ENCODE peak calls at places on chromosomes 3 and 15, in nine cellular contexts. One of them, this sample, is unnamed.

GRCh38 chr3:45082139-45082538 is 56.0 kb downstream of the CLEC3B start:
- DNase-seq in T-cell: no peak
- DNase-seq in IMR-90: peak
- DNase-seq in HTR-8/SVneo: no peak
- DNase-seq in NCI-H187 treated with DMSO at 0.1 percent for 48 hours: no peak
- DNase-seq in astrocyte of the spinal cord: peak
- DNase-seq in HFFc6: peak
- DNase-seq in activated CD4-positive, alpha-beta T cell treated with anti-CD3 and anti-CD28 coated beads for 36 hours: no peak
- DNase-seq in stimulated activated CD8-positive, alpha-beta memory T cell treated with anti-CD3 and anti-CD28 coated beads, Interleukin-15, amount 100 ng/mL, for 24 hours: no peak
- DNase-seq in this sample: no peak

GRCh38 chr3:165805834-165806561 is 31.2 kb downstream of the BCHE start:
- DNase-seq in T-cell: no peak
- DNase-seq in IMR-90: no peak
- DNase-seq in HTR-8/SVneo: no peak
- DNase-seq in NCI-H187 treated with DMSO at 0.1 percent for 48 hours: no peak
- DNase-seq in astrocyte of the spinal cord: no peak
- DNase-seq in HFFc6: no peak
- DNase-seq in activated CD4-positive, alpha-beta T cell treated with anti-CD3 and anti-CD28 coated beads for 36 hours: no peak
- DNase-seq in stimulated activated CD8-positive, alpha-beta memory T cell treated with anti-CD3 and anti-CD28 coated beads, Interleukin-15, amount 100 ng/mL, for 24 hours: no peak
- DNase-seq in this sample: no peak

GRCh38 chr3:57952208-57952631 is 56.0 kb upstream of the FLNB start:
- DNase-seq in T-cell: no peak
- DNase-seq in IMR-90: peak
- DNase-seq in HTR-8/SVneo: peak
- DNase-seq in NCI-H187 treated with DMSO at 0.1 percent for 48 hours: no peak
- DNase-seq in astrocyte of the spinal cord: peak
- DNase-seq in HFFc6: peak
- DNase-seq in activated CD4-positive, alpha-beta T cell treated with anti-CD3 and anti-CD28 coated beads for 36 hours: no peak
- DNase-seq in stimulated activated CD8-positive, alpha-beta memory T cell treated with anti-CD3 and anti-CD28 coated beads, Interleukin-15, amount 100 ng/mL, for 24 hours: no peak
- DNase-seq in this sample: no peak

GRCh38 chr3:31462050-31462569 is 70.6 kb upstream of the STT3B start:
- DNase-seq in T-cell: peak
- DNase-seq in IMR-90: no peak
- DNase-seq in HTR-8/SVneo: no peak
- DNase-seq in NCI-H187 treated with DMSO at 0.1 percent for 48 hours: no peak
- DNase-seq in astrocyte of the spinal cord: no peak
- DNase-seq in HFFc6: no peak
- DNase-seq in activated CD4-positive, alpha-beta T cell treated with anti-CD3 and anti-CD28 coated beads for 36 hours: peak
- DNase-seq in stimulated activated CD8-positive, alpha-beta memory T cell treated with anti-CD3 and anti-CD28 coated beads, Interleukin-15, amount 100 ng/mL, for 24 hours: no peak
- DNase-seq in this sample: peak

GRCh38 chr15:65377976-65378366 is at the start of gene IGDCC3:
- DNase-seq in T-cell: no peak
- DNase-seq in IMR-90: no peak
- DNase-seq in HTR-8/SVneo: peak
- DNase-seq in NCI-H187 treated with DMSO at 0.1 percent for 48 hours: no peak
- DNase-seq in astrocyte of the spinal cord: no peak
- DNase-seq in HFFc6: no peak
- DNase-seq in activated CD4-positive, alpha-beta T cell treated with anti-CD3 and anti-CD28 coated beads for 36 hours: no peak
- DNase-seq in stimulated activated CD8-positive, alpha-beta memory T cell treated with anti-CD3 and anti-CD28 coated beads, Interleukin-15, amount 100 ng/mL, for 24 hours: no peak
- DNase-seq in this sample: no peak

GRCh38 chr3:126983653-126984390 is 907 bp downstream of the PLXNA1 start:
- DNase-seq in T-cell: peak
- DNase-seq in IMR-90: no peak
- DNase-seq in HTR-8/SVneo: peak
- DNase-seq in NCI-H187 treated with DMSO at 0.1 percent for 48 hours: no peak
- DNase-seq in astrocyte of the spinal cord: peak
- DNase-seq in HFFc6: no peak
- DNase-seq in activated CD4-positive, alpha-beta T cell treated with anti-CD3 and anti-CD28 coated beads for 36 hours: peak
- DNase-seq in stimulated activated CD8-positive, alpha-beta memory T cell treated with anti-CD3 and anti-CD28 coated beads, Interleukin-15, amount 100 ng/mL, for 24 hours: no peak
- DNase-seq in this sample: peak

GRCh38 chr3:32781211-32781968 is 36.4 kb upstream of the TRIM71 start:
- DNase-seq in T-cell: peak
- DNase-seq in IMR-90: peak
- DNase-seq in HTR-8/SVneo: peak
- DNase-seq in NCI-H187 treated with DMSO at 0.1 percent for 48 hours: no peak
- DNase-seq in astrocyte of the spinal cord: peak
- DNase-seq in HFFc6: peak
- DNase-seq in activated CD4-positive, alpha-beta T cell treated with anti-CD3 and anti-CD28 coated beads for 36 hours: peak
- DNase-seq in stimulated activated CD8-positive, alpha-beta memory T cell treated with anti-CD3 and anti-CD28 coated beads, Interleukin-15, amount 100 ng/mL, for 24 hours: peak
- DNase-seq in this sample: peak

GRCh38 chr3:194621947-194622346 is 11.3 kb downstream of the TMEM44 start:
- DNase-seq in T-cell: no peak
- DNase-seq in IMR-90: no peak
- DNase-seq in HTR-8/SVneo: no peak
- DNase-seq in NCI-H187 treated with DMSO at 0.1 percent for 48 hours: no peak
- DNase-seq in astrocyte of the spinal cord: no peak
- DNase-seq in HFFc6: no peak
- DNase-seq in activated CD4-positive, alpha-beta T cell treated with anti-CD3 and anti-CD28 coated beads for 36 hours: no peak
- DNase-seq in stimulated activated CD8-positive, alpha-beta memory T cell treated with anti-CD3 and anti-CD28 coated beads, Interleukin-15, amount 100 ng/mL, for 24 hours: no peak
- DNase-seq in this sample: no peak

GRCh38 chr3:147514366-147514765 is 105.2 kb downstream of the ZIC1 start:
- DNase-seq in T-cell: no peak
- DNase-seq in IMR-90: no peak
- DNase-seq in HTR-8/SVneo: no peak
- DNase-seq in NCI-H187 treated with DMSO at 0.1 percent for 48 hours: no peak
- DNase-seq in astrocyte of the spinal cord: no peak
- DNase-seq in HFFc6: no peak
- DNase-seq in activated CD4-positive, alpha-beta T cell treated with anti-CD3 and anti-CD28 coated beads for 36 hours: no peak
- DNase-seq in stimulated activated CD8-positive, alpha-beta memory T cell treated with anti-CD3 and anti-CD28 coated beads, Interleukin-15, amount 100 ng/mL, for 24 hours: no peak
- DNase-seq in this sample: no peak

GRCh38 chr15:41965441-41966413 is 6.6 kb downstream of the EHD4 start:
- DNase-seq in T-cell: no peak
- DNase-seq in IMR-90: peak
- DNase-seq in HTR-8/SVneo: no peak
- DNase-seq in NCI-H187 treated with DMSO at 0.1 percent for 48 hours: no peak
- DNase-seq in astrocyte of the spinal cord: no peak
- DNase-seq in HFFc6: no peak
- DNase-seq in activated CD4-positive, alpha-beta T cell treated with anti-CD3 and anti-CD28 coated beads for 36 hours: peak
- DNase-seq in stimulated activated CD8-positive, alpha-beta memory T cell treated with anti-CD3 and anti-CD28 coated beads, Interleukin-15, amount 100 ng/mL, for 24 hours: no peak
- DNase-seq in this sample: no peak

GRCh38 chr3:57152150-57152549 is 13.0 kb downstream of the IL17RD start:
- DNase-seq in T-cell: no peak
- DNase-seq in IMR-90: no peak
- DNase-seq in HTR-8/SVneo: no peak
- DNase-seq in NCI-H187 treated with DMSO at 0.1 percent for 48 hours: no peak
- DNase-seq in astrocyte of the spinal cord: peak
- DNase-seq in HFFc6: no peak
- DNase-seq in activated CD4-positive, alpha-beta T cell treated with anti-CD3 and anti-CD28 coated beads for 36 hours: no peak
- DNase-seq in stimulated activated CD8-positive, alpha-beta memory T cell treated with anti-CD3 and anti-CD28 coated beads, Interleukin-15, amount 100 ng/mL, for 24 hours: no peak
- DNase-seq in this sample: no peak

GRCh38 chr15:75107905-75108838 is 84.8 kb downstream of the PPCDC start:
- DNase-seq in T-cell: peak
- DNase-seq in IMR-90: peak
- DNase-seq in HTR-8/SVneo: peak
- DNase-seq in NCI-H187 treated with DMSO at 0.1 percent for 48 hours: no peak
- DNase-seq in astrocyte of the spinal cord: peak
- DNase-seq in HFFc6: peak
- DNase-seq in activated CD4-positive, alpha-beta T cell treated with anti-CD3 and anti-CD28 coated beads for 36 hours: peak
- DNase-seq in stimulated activated CD8-positive, alpha-beta memory T cell treated with anti-CD3 and anti-CD28 coated beads, Interleukin-15, amount 100 ng/mL, for 24 hours: peak
- DNase-seq in this sample: peak

GRCh38 chr3:177681156-177681555 is 483.9 kb upstream of the TBL1XR1 start:
- DNase-seq in T-cell: no peak
- DNase-seq in IMR-90: no peak
- DNase-seq in HTR-8/SVneo: no peak
- DNase-seq in NCI-H187 treated with DMSO at 0.1 percent for 48 hours: no peak
- DNase-seq in astrocyte of the spinal cord: no peak
- DNase-seq in HFFc6: no peak
- DNase-seq in activated CD4-positive, alpha-beta T cell treated with anti-CD3 and anti-CD28 coated beads for 36 hours: no peak
- DNase-seq in stimulated activated CD8-positive, alpha-beta memory T cell treated with anti-CD3 and anti-CD28 coated beads, Interleukin-15, amount 100 ng/mL, for 24 hours: no peak
- DNase-seq in this sample: no peak

GRCh38 chr15:40826123-40827075 is 2.1 kb downstream of the PPP1R14D start:
- DNase-seq in T-cell: no peak
- DNase-seq in IMR-90: no peak
- DNase-seq in HTR-8/SVneo: no peak
- DNase-seq in NCI-H187 treated with DMSO at 0.1 percent for 48 hours: no peak
- DNase-seq in astrocyte of the spinal cord: peak
- DNase-seq in HFFc6: no peak
- DNase-seq in activated CD4-positive, alpha-beta T cell treated with anti-CD3 and anti-CD28 coated beads for 36 hours: no peak
- DNase-seq in stimulated activated CD8-positive, alpha-beta memory T cell treated with anti-CD3 and anti-CD28 coated beads, Interleukin-15, amount 100 ng/mL, for 24 hours: no peak
- DNase-seq in this sample: no peak

GRCh38 chr3:166685246-166685645 is 694.9 kb downstream of the ZBBX start:
- DNase-seq in T-cell: no peak
- DNase-seq in IMR-90: no peak
- DNase-seq in HTR-8/SVneo: no peak
- DNase-seq in NCI-H187 treated with DMSO at 0.1 percent for 48 hours: no peak
- DNase-seq in astrocyte of the spinal cord: no peak
- DNase-seq in HFFc6: no peak
- DNase-seq in activated CD4-positive, alpha-beta T cell treated with anti-CD3 and anti-CD28 coated beads for 36 hours: no peak
- DNase-seq in stimulated activated CD8-positive, alpha-beta memory T cell treated with anti-CD3 and anti-CD28 coated beads, Interleukin-15, amount 100 ng/mL, for 24 hours: no peak
- DNase-seq in this sample: no peak

GRCh38 chr3:71997066-71997653 is 212.2 kb upstream of the PROK2 start:
- DNase-seq in T-cell: no peak
- DNase-seq in IMR-90: peak
- DNase-seq in HTR-8/SVneo: no peak
- DNase-seq in NCI-H187 treated with DMSO at 0.1 percent for 48 hours: no peak
- DNase-seq in astrocyte of the spinal cord: no peak
- DNase-seq in HFFc6: no peak
- DNase-seq in activated CD4-positive, alpha-beta T cell treated with anti-CD3 and anti-CD28 coated beads for 36 hours: no peak
- DNase-seq in stimulated activated CD8-positive, alpha-beta memory T cell treated with anti-CD3 and anti-CD28 coated beads, Interleukin-15, amount 100 ng/mL, for 24 hours: no peak
- DNase-seq in this sample: no peak

GRCh38 chr15:60363024-60363674 is 34.6 kb downstream of the ANXA2 start:
- DNase-seq in T-cell: no peak
- DNase-seq in IMR-90: no peak
- DNase-seq in HTR-8/SVneo: no peak
- DNase-seq in NCI-H187 treated with DMSO at 0.1 percent for 48 hours: no peak
- DNase-seq in astrocyte of the spinal cord: peak
- DNase-seq in HFFc6: no peak
- DNase-seq in activated CD4-positive, alpha-beta T cell treated with anti-CD3 and anti-CD28 coated beads for 36 hours: no peak
- DNase-seq in stimulated activated CD8-positive, alpha-beta memory T cell treated with anti-CD3 and anti-CD28 coated beads, Interleukin-15, amount 100 ng/mL, for 24 hours: no peak
- DNase-seq in this sample: no peak

GRCh38 chr3:197465996-197466549 is 89.7 kb downstream of the BDH1 start:
- DNase-seq in T-cell: no peak
- DNase-seq in IMR-90: peak
- DNase-seq in HTR-8/SVneo: no peak
- DNase-seq in NCI-H187 treated with DMSO at 0.1 percent for 48 hours: no peak
- DNase-seq in astrocyte of the spinal cord: peak
- DNase-seq in HFFc6: peak
- DNase-seq in activated CD4-positive, alpha-beta T cell treated with anti-CD3 and anti-CD28 coated beads for 36 hours: peak
- DNase-seq in stimulated activated CD8-positive, alpha-beta memory T cell treated with anti-CD3 and anti-CD28 coated beads, Interleukin-15, amount 100 ng/mL, for 24 hours: no peak
- DNase-seq in this sample: no peak

GRCh38 chr15:96553451-96553850 is 223.0 kb downstream of the NR2F2 start:
- DNase-seq in T-cell: no peak
- DNase-seq in IMR-90: no peak
- DNase-seq in HTR-8/SVneo: no peak
- DNase-seq in NCI-H187 treated with DMSO at 0.1 percent for 48 hours: no peak
- DNase-seq in astrocyte of the spinal cord: no peak
- DNase-seq in HFFc6: no peak
- DNase-seq in activated CD4-positive, alpha-beta T cell treated with anti-CD3 and anti-CD28 coated beads for 36 hours: no peak
- DNase-seq in stimulated activated CD8-positive, alpha-beta memory T cell treated with anti-CD3 and anti-CD28 coated beads, Interleukin-15, amount 100 ng/mL, for 24 hours: no peak
- DNase-seq in this sample: no peak

GRCh38 chr15:48330855-48331795 is at the start of gene DUT:
- DNase-seq in T-cell: peak
- DNase-seq in IMR-90: peak
- DNase-seq in HTR-8/SVneo: peak
- DNase-seq in NCI-H187 treated with DMSO at 0.1 percent for 48 hours: no peak
- DNase-seq in astrocyte of the spinal cord: peak
- DNase-seq in HFFc6: peak
- DNase-seq in activated CD4-positive, alpha-beta T cell treated with anti-CD3 and anti-CD28 coated beads for 36 hours: peak
- DNase-seq in stimulated activated CD8-positive, alpha-beta memory T cell treated with anti-CD3 and anti-CD28 coated beads, Interleukin-15, amount 100 ng/mL, for 24 hours: peak
- DNase-seq in this sample: peak

GRCh38 chr3:133040696-133041523 is 2.7 kb downstream of the TMEM108 start:
- DNase-seq in T-cell: no peak
- DNase-seq in IMR-90: peak
- DNase-seq in HTR-8/SVneo: peak
- DNase-seq in NCI-H187 treated with DMSO at 0.1 percent for 48 hours: peak
- DNase-seq in astrocyte of the spinal cord: peak
- DNase-seq in HFFc6: peak
- DNase-seq in activated CD4-positive, alpha-beta T cell treated with anti-CD3 and anti-CD28 coated beads for 36 hours: peak
- DNase-seq in stimulated activated CD8-positive, alpha-beta memory T cell treated with anti-CD3 and anti-CD28 coated beads, Interleukin-15, amount 100 ng/mL, for 24 hours: no peak
- DNase-seq in this sample: peak

GRCh38 chr3:154421067-154421466 is 8.9 kb downstream of the GPR149 start:
- DNase-seq in T-cell: no peak
- DNase-seq in IMR-90: no peak
- DNase-seq in HTR-8/SVneo: no peak
- DNase-seq in NCI-H187 treated with DMSO at 0.1 percent for 48 hours: no peak
- DNase-seq in astrocyte of the spinal cord: no peak
- DNase-seq in HFFc6: no peak
- DNase-seq in activated CD4-positive, alpha-beta T cell treated with anti-CD3 and anti-CD28 coated beads for 36 hours: peak
- DNase-seq in stimulated activated CD8-positive, alpha-beta memory T cell treated with anti-CD3 and anti-CD28 coated beads, Interleukin-15, amount 100 ng/mL, for 24 hours: no peak
- DNase-seq in this sample: no peak

GRCh38 chr3:153052096-153052460 is 109.9 kb upstream of the RAP2B start:
- DNase-seq in T-cell: no peak
- DNase-seq in IMR-90: peak
- DNase-seq in HTR-8/SVneo: no peak
- DNase-seq in NCI-H187 treated with DMSO at 0.1 percent for 48 hours: no peak
- DNase-seq in astrocyte of the spinal cord: peak
- DNase-seq in HFFc6: peak
- DNase-seq in activated CD4-positive, alpha-beta T cell treated with anti-CD3 and anti-CD28 coated beads for 36 hours: no peak
- DNase-seq in stimulated activated CD8-positive, alpha-beta memory T cell treated with anti-CD3 and anti-CD28 coated beads, Interleukin-15, amount 100 ng/mL, for 24 hours: no peak
- DNase-seq in this sample: no peak

GRCh38 chr3:24493951-24494615 is 567 bp downstream of the THRB start:
- DNase-seq in T-cell: no peak
- DNase-seq in IMR-90: no peak
- DNase-seq in HTR-8/SVneo: no peak
- DNase-seq in NCI-H187 treated with DMSO at 0.1 percent for 48 hours: no peak
- DNase-seq in astrocyte of the spinal cord: no peak
- DNase-seq in HFFc6: no peak
- DNase-seq in activated CD4-positive, alpha-beta T cell treated with anti-CD3 and anti-CD28 coated beads for 36 hours: peak
- DNase-seq in stimulated activated CD8-positive, alpha-beta memory T cell treated with anti-CD3 and anti-CD28 coated beads, Interleukin-15, amount 100 ng/mL, for 24 hours: no peak
- DNase-seq in this sample: no peak

GRCh38 chr3:71589132-71589531 is 5.6 kb upstream of the FOXP1 start:
- DNase-seq in T-cell: no peak
- DNase-seq in IMR-90: no peak
- DNase-seq in HTR-8/SVneo: no peak
- DNase-seq in NCI-H187 treated with DMSO at 0.1 percent for 48 hours: no peak
- DNase-seq in astrocyte of the spinal cord: no peak
- DNase-seq in HFFc6: no peak
- DNase-seq in activated CD4-positive, alpha-beta T cell treated with anti-CD3 and anti-CD28 coated beads for 36 hours: no peak
- DNase-seq in stimulated activated CD8-positive, alpha-beta memory T cell treated with anti-CD3 and anti-CD28 coated beads, Interleukin-15, amount 100 ng/mL, for 24 hours: no peak
- DNase-seq in this sample: no peak

GRCh38 chr3:10344147-10344943 is 23.4 kb upstream of the SEC13 start:
- DNase-seq in T-cell: peak
- DNase-seq in IMR-90: peak
- DNase-seq in HTR-8/SVneo: peak
- DNase-seq in NCI-H187 treated with DMSO at 0.1 percent for 48 hours: no peak
- DNase-seq in astrocyte of the spinal cord: peak
- DNase-seq in HFFc6: peak
- DNase-seq in activated CD4-positive, alpha-beta T cell treated with anti-CD3 and anti-CD28 coated beads for 36 hours: peak
- DNase-seq in stimulated activated CD8-positive, alpha-beta memory T cell treated with anti-CD3 and anti-CD28 coated beads, Interleukin-15, amount 100 ng/mL, for 24 hours: peak
- DNase-seq in this sample: peak

GRCh38 chr3:99666201-99666600 is 27.8 kb downstream of the COL8A1 start:
- DNase-seq in T-cell: no peak
- DNase-seq in IMR-90: no peak
- DNase-seq in HTR-8/SVneo: no peak
- DNase-seq in NCI-H187 treated with DMSO at 0.1 percent for 48 hours: no peak
- DNase-seq in astrocyte of the spinal cord: no peak
- DNase-seq in HFFc6: no peak
- DNase-seq in activated CD4-positive, alpha-beta T cell treated with anti-CD3 and anti-CD28 coated beads for 36 hours: no peak
- DNase-seq in stimulated activated CD8-positive, alpha-beta memory T cell treated with anti-CD3 and anti-CD28 coated beads, Interleukin-15, amount 100 ng/mL, for 24 hours: no peak
- DNase-seq in this sample: no peak

GRCh38 chr3:45551214-45552010 is 43.1 kb upstream of the LIMD1 start:
- DNase-seq in T-cell: no peak
- DNase-seq in IMR-90: peak
- DNase-seq in HTR-8/SVneo: peak
- DNase-seq in NCI-H187 treated with DMSO at 0.1 percent for 48 hours: no peak
- DNase-seq in astrocyte of the spinal cord: peak
- DNase-seq in HFFc6: peak
- DNase-seq in activated CD4-positive, alpha-beta T cell treated with anti-CD3 and anti-CD28 coated beads for 36 hours: no peak
- DNase-seq in stimulated activated CD8-positive, alpha-beta memory T cell treated with anti-CD3 and anti-CD28 coated beads, Interleukin-15, amount 100 ng/mL, for 24 hours: no peak
- DNase-seq in this sample: peak

GRCh38 chr3:160810360-160810759 is 54.3 kb downstream of the PPM1L start:
- DNase-seq in T-cell: no peak
- DNase-seq in IMR-90: no peak
- DNase-seq in HTR-8/SVneo: no peak
- DNase-seq in NCI-H187 treated with DMSO at 0.1 percent for 48 hours: no peak
- DNase-seq in astrocyte of the spinal cord: peak
- DNase-seq in HFFc6: no peak
- DNase-seq in activated CD4-positive, alpha-beta T cell treated with anti-CD3 and anti-CD28 coated beads for 36 hours: no peak
- DNase-seq in stimulated activated CD8-positive, alpha-beta memory T cell treated with anti-CD3 and anti-CD28 coated beads, Interleukin-15, amount 100 ng/mL, for 24 hours: no peak
- DNase-seq in this sample: no peak

GRCh38 chr15:50485389-50485788 is 61.1 kb downstream of the USP50 start:
- DNase-seq in T-cell: no peak
- DNase-seq in IMR-90: no peak
- DNase-seq in HTR-8/SVneo: no peak
- DNase-seq in NCI-H187 treated with DMSO at 0.1 percent for 48 hours: no peak
- DNase-seq in astrocyte of the spinal cord: no peak
- DNase-seq in HFFc6: no peak
- DNase-seq in activated CD4-positive, alpha-beta T cell treated with anti-CD3 and anti-CD28 coated beads for 36 hours: no peak
- DNase-seq in stimulated activated CD8-positive, alpha-beta memory T cell treated with anti-CD3 and anti-CD28 coated beads, Interleukin-15, amount 100 ng/mL, for 24 hours: no peak
- DNase-seq in this sample: no peak

GRCh38 chr3:43858052-43858701 is 167.4 kb downstream of the ABHD5 start:
- DNase-seq in T-cell: no peak
- DNase-seq in IMR-90: peak
- DNase-seq in HTR-8/SVneo: no peak
- DNase-seq in NCI-H187 treated with DMSO at 0.1 percent for 48 hours: no peak
- DNase-seq in astrocyte of the spinal cord: peak
- DNase-seq in HFFc6: no peak
- DNase-seq in activated CD4-positive, alpha-beta T cell treated with anti-CD3 and anti-CD28 coated beads for 36 hours: no peak
- DNase-seq in stimulated activated CD8-positive, alpha-beta memory T cell treated with anti-CD3 and anti-CD28 coated beads, Interleukin-15, amount 100 ng/mL, for 24 hours: no peak
- DNase-seq in this sample: no peak